ENCODE peak calls at places on chromosomes 2 and 18, in six cellular contexts. H, F, S, M, V and T are unnamed samples.

GRCh38 chr18:42289526-42289925 is 334.5 kb downstream of the PIK3C3 start:
- DNase-seq in H (no peak), F (no peak), S (no peak), M (no peak), V (no peak), T (no peak)

GRCh38 chr18:71237636-71238035 is 948.8 kb downstream of the SOCS6 start:
- DNase-seq in H (no peak), F (no peak), S (no peak), M (no peak), V (no peak), T (no peak)

GRCh38 chr2:8310557-8311455 is 371.1 kb upstream of the ID2 start:
- DNase-seq in H (no peak), F (peak), S (no peak), M (no peak), V (no peak), T (no peak)

GRCh38 chr2:138964413-138964812 is 184.2 kb upstream of the NXPH2 start:
- DNase-seq in H (no peak), F (no peak), S (peak), M (no peak), V (no peak), T (no peak)

GRCh38 chr2:109558076-109558882 is 55.5 kb downstream of the SEPTIN10 start:
- DNase-seq in H (peak), F (no peak), S (peak), M (no peak), V (peak), T (peak)

GRCh38 chr18:9673296-9674251 is 34.5 kb upstream of the RAB31 start:
- DNase-seq in H (peak), F (no peak), S (peak), M (no peak), V (peak), T (peak)

GRCh38 chr2:165847001-165847400 is 53.0 kb upstream of the GALNT3 start:
- DNase-seq in H (no peak), F (no peak), S (no peak), M (no peak), V (no peak), T (no peak)

GRCh38 chr2:219542931-219543595 is 546 bp downstream of the CHPF start:
- DNase-seq in H (peak), F (peak), S (peak), M (no peak), V (peak), T (peak)

GRCh38 chr2:62236499-62236898 is 40.6 kb downstream of the B3GNT2 start:
- DNase-seq in H (no peak), F (no peak), S (no peak), M (no peak), V (no peak), T (no peak)

GRCh38 chr2:117724035-117724434 is 90.5 kb upstream of the DDX18 start:
- DNase-seq in H (no peak), F (no peak), S (no peak), M (no peak), V (no peak), T (no peak)

GRCh38 chr2:38750011-38750792 is 959 bp downstream of the SRSF7 start:
- DNase-seq in H (peak), F (peak), S (peak), M (no peak), V (peak), T (peak)

GRCh38 chr2:222424281-222424728 is at the start of gene SGPP2:
- DNase-seq in H (no peak), F (peak), S (no peak), M (no peak), V (no peak), T (no peak)

GRCh38 chr2:232501331-232501771 is 13.7 kb upstream of the ECEL1 start:
- DNase-seq in H (no peak), F (no peak), S (no peak), M (no peak), V (no peak), T (no peak)

GRCh38 chr2:173990970-173991819 is 26.0 kb upstream of the SP3 start:
- DNase-seq in H (peak), F (no peak), S (peak), M (peak), V (peak), T (peak)

GRCh38 chr2:14790041-14790640 is 157.6 kb downstream of the LRATD1 start:
- DNase-seq in H (no peak), F (no peak), S (peak), M (no peak), V (no peak), T (peak)

GRCh38 chr18:49819071-49819662 is 5.8 kb upstream of the ACAA2 start:
- DNase-seq in H (no peak), F (no peak), S (no peak), M (no peak), V (no peak), T (no peak)

GRCh38 chr2:222424729-222425671 is 657 bp downstream of the SGPP2 start:
- DNase-seq in H (no peak), F (peak), S (no peak), M (no peak), V (peak), T (no peak)

GRCh38 chr2:112583497-112584133 is 794 bp upstream of the CHCHD5 start:
- DNase-seq in H (no peak), F (no peak), S (peak), M (no peak), V (peak), T (peak)

GRCh38 chr18:74773171-74773624 is 175.5 kb downstream of the ZNF407 start:
- DNase-seq in H (no peak), F (no peak), S (no peak), M (no peak), V (no peak), T (no peak)

GRCh38 chr2:128798502-128799283 is 480.0 kb upstream of the HS6ST1 start:
- DNase-seq in H (no peak), F (peak), S (no peak), M (no peak), V (no peak), T (no peak)

GRCh38 chr2:199315299-199316179 is 142.2 kb downstream of the SATB2 start:
- DNase-seq in H (peak), F (no peak), S (peak), M (no peak), V (peak), T (peak)

GRCh38 chr2:230930928-230931555 is 6.0 kb upstream of the GPR55 start:
- DNase-seq in H (no peak), F (no peak), S (no peak), M (no peak), V (no peak), T (no peak)

GRCh38 chr18:76875390-76876330 is 53.3 kb downstream of the ZNF236 start:
- DNase-seq in H (peak), F (no peak), S (peak), M (no peak), V (peak), T (peak)

GRCh38 chr18:10376735-10377134 is 77.7 kb upstream of the APCDD1 start:
- DNase-seq in H (no peak), F (no peak), S (peak), M (no peak), V (no peak), T (peak)

GRCh38 chr18:57210101-57210661 is 63.3 kb downstream of the BOD1L2 start:
- DNase-seq in H (peak), F (no peak), S (peak), M (peak), V (peak), T (peak)

GRCh38 chr2:43217228-43218220 is 8.9 kb downstream of the ZFP36L2 start:
- DNase-seq in H (no peak), F (no peak), S (peak), M (no peak), V (no peak), T (no peak)

GRCh38 chr2:108945969-108946368 is 43.1 kb downstream of the EDAR start:
- DNase-seq in H (no peak), F (no peak), S (no peak), M (no peak), V (no peak), T (no peak)

GRCh38 chr2:14761118-14761517 is 128.6 kb downstream of the LRATD1 start:
- DNase-seq in H (no peak), F (no peak), S (no peak), M (no peak), V (no peak), T (no peak)

GRCh38 chr18:35095983-35096676 is 54.9 kb downstream of the MAPRE2 start:
- DNase-seq in H (peak), F (no peak), S (peak), M (no peak), V (no peak), T (no peak)

GRCh38 chr2:12683701-12684100 is 33.0 kb upstream of the TRIB2 start:
- DNase-seq in H (no peak), F (no peak), S (no peak), M (no peak), V (no peak), T (no peak)

GRCh38 chr2:128286905-128287779 is 31.5 kb downstream of the HS6ST1 start:
- DNase-seq in H (no peak), F (no peak), S (no peak), M (no peak), V (no peak), T (no peak)

GRCh38 chr2:101617188-101617587 is 80.3 kb upstream of the MAP4K4 start:
- DNase-seq in H (peak), F (no peak), S (peak), M (peak), V (peak), T (peak)

GRCh38 chr2:198525196-198525595 is 720.8 kb downstream of the PLCL1 start:
- DNase-seq in H (no peak), F (no peak), S (no peak), M (no peak), V (no peak), T (peak)

GRCh38 chr2:106065983-106066826 is 127.9 kb downstream of the UXS1 start:
- DNase-seq in H (no peak), F (no peak), S (no peak), M (no peak), V (no peak), T (no peak)
- H3K4me3 ChIP-seq in H (no peak), F (peak), S (no peak), M (no peak), V (peak), T (no peak)

DNA sequence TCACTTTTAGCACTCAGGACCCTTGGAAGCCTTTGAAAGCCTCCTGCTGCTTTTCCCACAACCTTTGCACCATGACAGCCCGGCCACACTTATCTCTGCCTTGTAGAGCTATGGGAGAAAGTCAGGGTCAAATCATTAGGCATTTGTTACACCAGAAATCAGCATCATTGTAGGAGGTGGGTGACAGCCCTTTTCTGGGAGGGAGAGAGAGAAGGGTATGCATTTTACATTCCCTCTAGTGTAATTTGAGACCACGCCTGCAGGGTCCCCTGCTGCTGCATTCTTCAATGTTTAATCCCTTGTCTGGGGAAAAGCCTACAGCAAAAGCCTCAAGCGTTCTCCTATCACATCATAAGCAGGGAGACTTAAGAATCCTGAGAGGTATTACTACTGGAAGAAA is 766.8 kb upstream of the FAM98A start:
- DNase-seq in H (no peak), F (no peak), S (no peak), M (no peak), V (no peak), T (no peak)
- H3K4me3 ChIP-seq in H (no peak), F (no peak), S (no peak), M (no peak), V (no peak), T (no peak)

GRCh38 chr2:150517951-150518680 is 30.6 kb upstream of the RND3 start:
- DNase-seq in H (peak), F (no peak), S (peak), M (no peak), V (peak), T (peak)
- H3K4me3 ChIP-seq in H (no peak), F (no peak), S (no peak), M (no peak), V (no peak), T (no peak)

GRCh38 chr2:85740193-85740592 is 13.6 kb upstream of the ATOH8 start:
- DNase-seq in H (no peak), F (no peak), S (no peak), M (no peak), V (no peak), T (no peak)

GRCh38 chr2:85744055-85744454 is 9.7 kb upstream of the ATOH8 start:
- DNase-seq in H (no peak), F (no peak), S (no peak), M (no peak), V (no peak), T (no peak)

GRCh38 chr2:85741211-85741610 is 12.6 kb upstream of the ATOH8 start:
- DNase-seq in H (no peak), F (peak), S (no peak), M (no peak), V (no peak), T (no peak)

GRCh38 chr2:85743304-85743978 is 10.3 kb upstream of the ATOH8 start:
- DNase-seq in H (peak), F (peak), S (peak), M (no peak), V (peak), T (peak)

DNA sequence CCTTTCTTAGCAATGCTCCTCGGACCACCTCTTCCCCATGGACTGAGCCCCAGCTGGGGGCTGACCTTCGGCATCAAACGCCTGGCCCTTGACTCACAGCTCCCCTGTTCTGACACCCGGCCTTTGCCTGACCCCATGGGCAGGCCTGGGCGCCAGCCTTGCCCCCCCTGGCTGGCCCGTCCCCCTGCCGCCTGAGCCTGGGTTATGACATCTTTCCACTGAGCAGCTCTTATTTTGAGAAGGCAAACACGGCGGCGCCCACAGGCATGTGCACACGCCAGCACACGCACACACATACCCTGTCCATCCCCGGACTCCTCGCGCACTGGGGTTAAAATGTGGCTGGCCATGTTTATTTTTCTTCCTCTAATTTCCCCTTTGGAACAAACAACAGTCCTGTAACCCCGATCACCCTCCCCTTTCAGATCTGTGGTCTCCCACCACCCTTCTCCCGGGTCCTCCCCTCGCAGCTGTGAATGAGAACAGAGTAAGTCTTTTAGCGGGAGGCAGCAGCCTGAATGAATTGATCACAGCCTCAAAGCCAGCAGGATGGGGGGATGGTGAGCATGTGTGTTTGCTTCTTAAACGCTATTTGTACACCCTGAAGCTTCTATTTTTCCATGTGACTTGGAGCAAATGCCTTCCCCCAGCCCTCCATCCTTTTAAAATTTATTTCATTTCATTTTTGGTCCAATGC is 11.8 kb upstream of the ATOH8 start:
- DNase-seq in H (peak), F (peak), S (peak), M (peak), V (peak), T (peak)
- H3K4me3 ChIP-seq in H (peak), F (peak), S (no peak), M (peak), V (no peak), T (peak)

GRCh38 chr2:85767803-85768665 is 14.2 kb downstream of the ATOH8 start:
- DNase-seq in H (no peak), F (no peak), S (no peak), M (no peak), V (no peak), T (no peak)
- H3K4me3 ChIP-seq in H (no peak), F (no peak), S (no peak), M (no peak), V (no peak), T (no peak)

GRCh38 chr18:905948-906415 is 1.3 kb downstream of the ADCYAP1 start:
- DNase-seq in H (no peak), F (no peak), S (no peak), M (no peak), V (no peak), T (no peak)
- H3K4me3 ChIP-seq in H (no peak), F (no peak), S (no peak), M (no peak), V (no peak), T (no peak)

GRCh38 chr2:35989523-35989922 is 366.1 kb upstream of the CRIM1 start:
- DNase-seq in H (no peak), F (no peak), S (peak), M (no peak), V (no peak), T (no peak)
- H3K4me3 ChIP-seq in H (no peak), F (no peak), S (no peak), M (no peak), V (no peak), T (no peak)